ENCODE peak calls at places on chromosomes 12 and 14, in five cellular contexts. N is IMR-90, G is stromal cell of bone marrow, V is gastrocnemius medialis, M is A172. A is an unnamed sample.

GRCh38 chr14:101018561-101019290 is 115.2 kb upstream of the RTL1 start:
- DNase-seq in M (no peak), N (no peak), V (no peak), G (no peak), A (no peak)

GRCh38 chr12:131547560-131547959 is 163.3 kb upstream of the SFSWAP start:
- DNase-seq in V (no peak), M (no peak), N (no peak), G (no peak), A (no peak)

GRCh38 chr12:72632286-72632685 is 360.1 kb downstream of the TRHDE start:
- DNase-seq in V (no peak), G (no peak), N (peak; percentile 65), M (peak; percentile 1), A (no peak)

GRCh38 chr14:62436256-62436655 is 609.0 kb downstream of the KCNH5 start:
- DNase-seq in G (no peak), M (no peak), V (no peak), N (no peak), A (no peak)

GRCh38 chr14:51028851-51029754 is 65.8 kb downstream of the TRIM9 start:
- DNase-seq in M (no peak), G (no peak), N (peak; percentile 12), V (no peak), A (no peak)

GRCh38 chr14:70714055-70714550 is 72.4 kb downstream of the TTC9 start:
- DNase-seq in N (peak; percentile 63), V (no peak), G (peak; percentile 59), M (peak; percentile 17), A (peak; percentile 70)

GRCh38 chr12:106108187-106108816 is 30.5 kb downstream of the NUAK1 start:
- DNase-seq in G (no peak), V (no peak), N (peak; percentile 65), M (no peak), A (peak; percentile 60)

GRCh38 chr14:35879141-35879648 is 53.1 kb downstream of the BRMS1L start:
- DNase-seq in G (no peak), V (no peak), N (peak; percentile 11), M (peak; percentile 2), A (no peak)

A was measured in astrocyte of the cerebellum.